ENCODE peak calls at places on chromosomes 2 and 18, in nine cellular contexts. E is esophagus squamous epithelium; V is head of caudate nucleus; U is body of pancreas; Y is HEK293T; O is substantia nigra; I is posterior cingulate gyrus; H is CD8-positive, alpha-beta T cell; Q is cardiac muscle cell. X is an unnamed sample.

GRCh38 chr2:46334389-46335345 is 37.5 kb downstream of the EPAS1 start:
- DNase-seq in Y (no peak), I (no peak), E (no peak), O (no peak), H (no peak), Q (peak; percentile 91), U (no peak), V (no peak), X (no peak)

GRCh38 chr2:55604027-55604565 is 13.3 kb downstream of the PPP4R3B start:
- DNase-seq in Q (no peak), O (no peak), Y (no peak), H (no peak), I (no peak), V (no peak), E (no peak), U (no peak), X (no peak)

GRCh38 chr2:27024812-27025211 is 8.0 kb upstream of the TMEM214 start:
- DNase-seq in E (no peak), H (no peak), Y (no peak), Q (no peak), V (no peak), I (no peak), O (no peak), U (no peak), X (no peak)

GRCh38 chr18:48445540-48445939 is 36.4 kb upstream of the ZBTB7C start:
- DNase-seq in V (peak; percentile 64), U (peak; percentile 83), H (peak; percentile 63), O (peak; percentile 62), Q (peak; percentile 92), Y (peak; percentile 56), I (peak; percentile 34), E (no peak), X (peak; percentile 59)

GRCh38 chr2:221085376-221085900 is 486.7 kb downstream of the EPHA4 start:
- DNase-seq in Q (no peak), E (no peak), U (no peak), Y (no peak), H (no peak), I (no peak), V (no peak), O (no peak), X (no peak)

GRCh38 chr2:176110975-176111663 is 4.0 kb downstream of the HOXD11 start:
- DNase-seq in I (no peak), Q (peak; percentile 57), V (no peak), H (no peak), U (peak; percentile 37), Y (no peak), O (no peak), E (no peak), X (no peak)

GRCh38 chr2:4763009-4763408 is 929.2 kb upstream of the SOX11 start:
- DNase-seq in U (peak; percentile 67), Y (peak; percentile 7), E (no peak), H (no peak), V (no peak), O (no peak), I (no peak), Q (no peak), X (peak; percentile 14)

GRCh38 chr2:119490106-119490505 is 34.2 kb downstream of the SCTR start:
- DNase-seq in Q (no peak), V (no peak), O (no peak), I (no peak), U (no peak), H (no peak), Y (no peak), E (no peak), X (no peak)

GRCh38 chr2:119549236-119549635 is 5.0 kb downstream of the CFAP221 start:
- DNase-seq in Q (peak; percentile 55), U (no peak), H (no peak), E (no peak), I (no peak), Y (no peak), O (no peak), V (no peak), X (no peak)

GRCh38 chr18:73043231-73044000 is 175.6 kb upstream of the NETO1 start:
- DNase-seq in H (no peak), E (no peak), Y (no peak), Q (no peak), V (no peak), O (no peak), I (no peak), U (no peak), X (no peak)

GRCh38 chr2:127045792-127046501 is 61.0 kb downstream of the BIN1 start:
- DNase-seq in H (no peak), O (no peak), U (peak; percentile 90), V (no peak), I (no peak), Y (no peak), E (no peak), Q (no peak), X (no peak)

GRCh38 chr2:43340066-43340465 is 113.7 kb upstream of the ZFP36L2 start:
- DNase-seq in U (no peak), O (no peak), I (no peak), Y (no peak), V (no peak), H (no peak), E (no peak), Q (peak; percentile 76), X (no peak)

GRCh38 chr2:174343638-174344455 is 9.1 kb downstream of the SP9 start:
- DNase-seq in H (no peak), I (no peak), V (no peak), E (no peak), U (no peak), Q (no peak), Y (no peak), O (no peak), X (no peak)

GRCh38 chr2:28465148-28465885 is 30.5 kb upstream of the PLB1 start:
- DNase-seq in Y (no peak), U (no peak), E (no peak), H (no peak), O (no peak), I (no peak), V (no peak), Q (no peak), X (no peak)

GRCh38 chr2:158994920-158995676 is 26.7 kb downstream of the TANC1 start:
- DNase-seq in Q (peak; percentile 73), Y (peak; percentile 44), V (no peak), E (no peak), O (no peak), I (no peak), H (no peak), U (no peak), X (no peak)

GRCh38 chr2:4354678-4355077 is 651.3 kb downstream of the DCDC2C start:
- DNase-seq in Q (no peak), U (peak; percentile 58), E (no peak), V (peak; percentile 4), Y (peak; percentile 59), O (no peak), I (no peak), H (no peak), X (no peak)

GRCh38 chr18:28963481-28963880 is 786.6 kb upstream of the CDH2 start:
- DNase-seq in H (no peak), O (no peak), I (no peak), Q (no peak), V (no peak), E (no peak), U (no peak), Y (no peak), X (no peak)

X was measured in globus pallidus.